ENCODE peak calls at places on chromosomes 7 and 10, in four cellular contexts. M is GM23248, Z is neural progenitor cell, K is HCT116. U is an unnamed sample.

GRCh38 chr10:56319386-56319785 is 41.7 kb downstream of the ZWINT start:
- DNase-seq in M (no peak), Z (no peak), K (no peak), U (peak)

GRCh38 chr7:98168181-98168903 is 42.9 kb upstream of the BHLHA15 start:
- DNase-seq in M (peak), Z (peak), K (peak), U (peak)

GRCh38 chr7:44145419-44145968 is 4.4 kb upstream of the MYL7 start:
- DNase-seq in M (no peak), Z (peak), K (no peak), U (no peak)

GRCh38 chr10:132078746-132079345 is 13.1 kb downstream of the JAKMIP3 start:
- DNase-seq in M (no peak), Z (peak), K (no peak), U (no peak)

GRCh38 chr7:35988818-35989217 is 164.2 kb upstream of the EEPD1 start:
- DNase-seq in M (no peak), Z (no peak), K (no peak), U (no peak)

GRCh38 chr7:149790146-149790548 is 16.8 kb upstream of the ZNF467 start:
- DNase-seq in M (peak), Z (peak), K (no peak), U (no peak)

GRCh38 chr7:818031-818699 is 14.1 kb upstream of the SUN1 start:
- DNase-seq in M (peak), Z (no peak), K (peak), U (peak)

GRCh38 chr10:48511855-48512191 is 93.0 kb downstream of the ARHGAP22 start:
- DNase-seq in M (no peak), Z (no peak), K (no peak), U (peak)

GRCh38 chr10:58065529-58065815 is 202.2 kb downstream of the IPMK start:
- DNase-seq in M (no peak), Z (no peak), K (no peak), U (no peak)

GRCh38 chr7:19327011-19327410 is 181.8 kb upstream of the FERD3L start:
- DNase-seq in M (no peak), Z (no peak), K (no peak), U (no peak)

GRCh38 chr7:82810558-82811259 is 352.0 kb downstream of the PCLO start:
- DNase-seq in M (peak), Z (peak), K (peak), U (peak)

GRCh38 chr10:34526758-34527730 is 288.1 kb downstream of the PARD3 start:
- DNase-seq in M (peak), Z (peak), K (peak), U (peak)

GRCh38 chr7:130141161-130141857 is 63.9 kb downstream of the TMEM209 start:
- DNase-seq in M (peak), Z (peak), K (no peak), U (no peak)

GRCh38 chr10:117186832-117187615 is 10.3 kb upstream of the KCNK18 start:
- DNase-seq in M (peak), Z (no peak), K (peak), U (peak)

GRCh38 chr10:31147220-31147608 is 115.5 kb upstream of the ZNF438 start:
- DNase-seq in M (peak), Z (no peak), K (peak), U (peak)

GRCh38 chr7:132508724-132509348 is 67.4 kb downstream of the PLXNA4 start:
- DNase-seq in M (no peak), Z (peak), K (no peak), U (no peak)

GRCh38 chr10:6203331-6204062 is 765 bp downstream of the PFKFB3 start:
- DNase-seq in M (peak), Z (peak), K (no peak), U (peak)

GRCh38 chr10:125159932-125160855 is at the start of gene CTBP2:
- DNase-seq in M (peak), Z (peak), K (peak), U (peak)

GRCh38 chr7:48938539-48938938 is 14.2 kb downstream of the CDC14C start:
- DNase-seq in M (peak), Z (no peak), K (no peak), U (peak)

GRCh38 chr7:155153676-155154075 is 83.6 kb downstream of the HTR5A start:
- DNase-seq in M (no peak), Z (no peak), K (no peak), U (no peak)

GRCh38 chr10:81548160-81548559 is 326.8 kb upstream of the NRG3 start:
- DNase-seq in M (no peak), Z (peak), K (no peak), U (no peak)

GRCh38 chr10:46228076-46229071 is 58.4 kb upstream of the ANTXRL start:
- DNase-seq in M (peak), Z (peak), K (peak), U (peak)

GRCh38 chr7:117117172-117117571 is 163.9 kb downstream of the ST7 start:
- DNase-seq in M (no peak), Z (no peak), K (no peak), U (no peak)

GRCh38 chr10:35890061-35890969 is 248.2 kb upstream of the FZD8 start:
- DNase-seq in M (no peak), Z (no peak), K (no peak), U (peak)

GRCh38 chr7:36527549-36527913 is 137.9 kb downstream of the ANLN start:
- DNase-seq in M (no peak), Z (no peak), K (no peak), U (no peak)

GRCh38 chr7:129652914-129653313 is 41.4 kb downstream of the NRF1 start:
- DNase-seq in M (no peak), Z (no peak), K (no peak), U (no peak)

GRCh38 chr10:36324831-36325230 is 682.7 kb upstream of the FZD8 start:
- DNase-seq in M (no peak), Z (no peak), K (no peak), U (peak)

GRCh38 chr10:128688154-128688553 is 561.9 kb upstream of the MKI67 start:
- DNase-seq in M (no peak), Z (no peak), K (no peak), U (no peak)

GRCh38 chr10:104327745-104328635 is 10.3 kb downstream of the ITPRIP start:
- DNase-seq in M (peak), Z (peak), K (no peak), U (peak)

GRCh38 chr7:80634505-80634904 is 3.9 kb upstream of the CD36 start:
- DNase-seq in M (peak), Z (no peak), K (no peak), U (peak)

GRCh38 chr10:104041891-104042535 is 43.7 kb downstream of the COL17A1 start:
- DNase-seq in M (no peak), Z (no peak), K (no peak), U (no peak)

GRCh38 chr10:124992462-124993344 is 50.8 kb downstream of the ZRANB1 start:
- DNase-seq in M (peak), Z (peak), K (peak), U (peak)

GRCh38 chr7:104627516-104627915 is 299.1 kb downstream of the LHFPL3 start:
- DNase-seq in M (peak), Z (peak), K (no peak), U (peak)

GRCh38 chr7:135971366-135971725 is 5.8 kb downstream of the MTPN start:
- DNase-seq in M (no peak), Z (no peak), K (no peak), U (no peak)

GRCh38 chr10:103490986-103491314 is 2.6 kb upstream of the NEURL1 start:
- DNase-seq in M (no peak), Z (no peak), K (no peak), U (no peak)

DNA sequence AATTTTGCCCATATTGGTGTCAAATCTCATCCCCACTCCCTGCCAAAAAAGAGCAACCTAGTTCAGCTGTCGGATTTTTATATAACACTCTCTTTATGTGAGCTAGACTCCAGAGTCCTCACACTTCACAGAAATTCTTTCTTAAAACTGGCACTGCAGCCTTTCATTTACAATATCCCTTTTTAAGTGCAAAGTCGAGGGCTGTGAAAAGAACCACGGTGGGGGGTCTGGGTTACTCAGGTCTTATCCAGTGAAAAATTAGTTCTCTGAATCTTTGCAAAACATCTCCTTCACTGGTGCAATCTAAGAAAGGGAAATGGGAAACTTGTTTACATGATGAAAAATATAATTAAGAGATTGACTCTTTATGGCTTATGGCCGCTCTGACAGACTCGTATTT is 30.5 kb upstream of the DGKI start:
- DNase-seq in M (no peak), Z (peak), K (no peak), U (no peak)
- TF ChIP-seq EZH2phosphoT487 in M (no peak), Z (no peak), K (no peak), U (no peak)

GRCh38 chr10:90857635-90858488 is at the start of gene HTR7:
- DNase-seq in M (peak), Z (peak), K (no peak), U (peak)
- TF ChIP-seq EZH2phosphoT487 in M (no peak), Z (no peak), K (no peak), U (no peak)

DNA sequence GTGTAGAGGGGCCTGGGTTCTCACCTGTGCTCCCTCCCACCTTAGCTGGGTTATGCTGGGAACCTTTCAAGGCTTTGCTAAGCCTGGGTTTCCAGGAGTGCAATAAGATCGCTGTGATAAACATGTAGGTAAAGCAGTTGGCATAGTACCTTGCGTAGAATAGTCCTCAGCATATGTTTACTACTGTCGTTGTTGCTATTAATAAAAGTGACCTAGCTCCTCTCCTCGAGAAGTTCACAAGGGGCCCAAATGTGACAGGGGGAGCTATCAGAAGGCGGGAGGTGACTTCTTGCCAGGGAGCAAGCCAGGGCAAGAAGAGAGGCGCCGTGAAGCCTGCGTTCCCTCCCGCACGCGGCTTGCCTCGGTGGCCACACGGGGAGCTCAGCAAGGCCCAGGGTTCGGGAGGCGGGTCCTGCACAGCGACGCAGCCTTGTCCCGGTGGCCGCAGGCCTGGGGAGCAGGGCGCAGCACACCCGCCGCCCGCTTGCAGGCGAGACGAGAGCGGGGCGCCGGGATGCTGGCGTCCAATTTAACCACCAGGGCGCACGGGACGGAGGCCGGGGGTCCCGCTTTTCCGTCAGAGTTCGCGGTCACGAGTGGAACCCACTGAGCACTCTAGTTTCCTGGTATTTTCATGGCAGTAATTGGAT is 106.2 kb downstream of the SNX10 start:
- DNase-seq in M (peak), Z (peak), K (no peak), U (peak)
- TF ChIP-seq EZH2phosphoT487 in M (no peak), Z (no peak), K (no peak), U (no peak)

GRCh38 chr7:157874870-157875229 is 538.0 kb downstream of the DNAJB6 start:
- DNase-seq in M (no peak), Z (no peak), K (no peak), U (no peak)

GRCh38 chr7:157875230-157876179 is 538.7 kb downstream of the DNAJB6 start:
- DNase-seq in M (peak), Z (peak), K (peak), U (peak)

GRCh38 chr7:157876469-157877285 is 539.9 kb downstream of the DNAJB6 start:
- DNase-seq in M (no peak), Z (peak), K (no peak), U (peak)

GRCh38 chr7:157874208-157874816 is 537.5 kb downstream of the DNAJB6 start:
- DNase-seq in M (no peak), Z (no peak), K (no peak), U (no peak)

GRCh38 chr7:157877298-157877840 is 540.6 kb downstream of the DNAJB6 start:
- DNase-seq in M (no peak), Z (no peak), K (no peak), U (no peak)
- TF ChIP-seq EZH2phosphoT487 in M (no peak), Z (no peak), K (no peak), U (no peak)

GRCh38 chr10:91162050-91162494 is 58.4 kb upstream of the PCGF5 start:
- DNase-seq in M (peak), Z (no peak), K (no peak), U (peak)

GRCh38 chr10:91163709-91164474 is 56.6 kb upstream of the PCGF5 start:
- DNase-seq in M (peak), Z (peak), K (peak), U (peak)

GRCh38 chr10:91162495-91163268 is 57.8 kb upstream of the PCGF5 start:
- DNase-seq in M (peak), Z (peak), K (no peak), U (peak)

GRCh38 chr10:91163269-91163708 is 57.2 kb upstream of the PCGF5 start:
- DNase-seq in M (peak), Z (peak), K (peak), U (peak)

GRCh38 chr10:91164520-91165065 is 55.9 kb upstream of the PCGF5 start:
- DNase-seq in M (peak), Z (peak), K (no peak), U (peak)
- TF ChIP-seq EZH2phosphoT487 in M (no peak), Z (peak), K (no peak), U (no peak)

DNA sequence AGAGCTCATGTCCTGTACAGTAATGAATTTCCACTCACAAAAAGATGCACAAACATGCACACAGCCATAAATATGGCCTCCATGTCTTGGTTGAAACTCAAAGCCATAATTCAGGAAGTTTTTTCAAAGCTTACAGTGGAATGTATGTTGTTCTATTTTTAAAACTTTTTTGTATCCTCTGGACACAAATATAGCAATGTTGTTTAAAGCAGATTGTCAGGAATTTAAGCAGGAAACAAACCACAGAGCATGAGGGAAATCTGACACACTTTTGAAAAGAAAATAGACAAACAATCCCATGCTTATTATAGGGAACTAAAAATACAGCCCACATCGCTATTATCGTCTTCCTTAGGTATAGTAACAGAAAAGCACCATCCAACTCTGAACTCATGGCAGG is 21.5 kb downstream of the LRRN3 start:
- DNase-seq in M (no peak), Z (no peak), K (no peak), U (no peak)
- TF ChIP-seq EZH2phosphoT487 in M (no peak), Z (no peak), K (no peak), U (no peak)

DNA sequence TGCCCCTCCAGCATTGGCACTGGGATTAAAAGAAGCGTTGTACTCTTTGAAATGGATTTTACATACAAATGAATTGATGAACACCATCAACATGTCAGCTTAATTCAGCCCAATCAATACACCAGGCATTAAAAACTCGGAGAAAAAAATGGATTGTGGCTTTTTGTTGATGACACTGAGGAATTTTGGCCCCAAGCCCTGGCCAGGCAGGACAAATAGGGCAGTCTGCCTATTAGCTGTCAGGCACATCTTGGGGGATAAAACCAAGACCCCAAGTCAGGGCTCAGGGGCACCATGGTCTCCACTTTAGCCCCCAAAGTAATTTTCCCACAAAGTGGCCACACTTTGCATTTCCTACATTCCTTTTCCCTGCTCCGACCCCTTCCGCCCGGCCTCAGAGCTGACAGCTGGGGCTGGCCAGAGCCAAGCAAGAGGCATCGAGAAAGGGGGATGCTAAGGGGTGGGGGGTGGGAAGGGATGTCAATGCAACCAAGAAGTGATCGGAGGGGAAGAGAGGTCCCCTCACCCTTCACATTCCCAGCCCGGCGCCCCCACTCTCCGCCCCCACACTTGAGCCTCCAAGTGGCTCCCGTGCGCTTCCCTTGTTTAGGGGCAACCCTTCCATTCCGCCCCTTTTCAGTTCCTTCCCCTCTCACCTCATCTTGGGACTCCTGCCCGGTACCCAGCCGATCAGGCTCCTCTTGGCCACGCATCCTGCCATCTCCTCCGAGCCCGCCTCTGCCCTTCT is 711 bp downstream of the HIP1 start:
- DNase-seq in M (peak), Z (peak), K (no peak), U (no peak)
- TF ChIP-seq EZH2phosphoT487 in M (no peak), Z (no peak), K (no peak), U (no peak)

U was measured in PC-3.